ENCODE peak calls at places on chromosomes 6 and 20, in eight cellular contexts. N is activated CD8-positive, alpha-beta T cell treated with anti-CD3 and anti-CD28 coated beads for 36 hours; Z is mucosa of descending colon; R is cardiac muscle cell; A is ovary; H is LNCaP clone FGC; X is kidney epithelial cell; S is glutamatergic neuron. K is an unnamed sample.

GRCh38 chr6:137334094-137334493 is 114.9 kb upstream of the IFNGR1 start:
- DNase-seq in X (no peak), H (no peak), A (no peak), R (no peak), N (no peak), Z (no peak), S (no peak), K (no peak)

GRCh38 chr20:43360016-43360415 is 97.7 kb upstream of the SRSF6 start:
- DNase-seq in Z (no peak), S (no peak), N (no peak), X (no peak), A (no peak), R (no peak), H (no peak), K (no peak)

GRCh38 chr6:28807682-28808280 is 116.0 kb downstream of the TRIM27 start:
- DNase-seq in X (no peak), H (no peak), A (no peak), N (peak; percentile 71), Z (no peak), R (peak; percentile 48), S (no peak), K (no peak)

GRCh38 chr6:144879436-144879835 is 594.3 kb downstream of the UTRN start:
- DNase-seq in H (no peak), N (no peak), R (peak; percentile 8), A (no peak), S (no peak), X (no peak), Z (no peak), K (no peak)

GRCh38 chr20:53071833-53072232 is 99.7 kb downstream of the TSHZ2 start:
- DNase-seq in N (no peak), A (no peak), S (no peak), X (no peak), H (no peak), R (no peak), Z (no peak), K (no peak)

GRCh38 chr6:131059486-131059885 is 3.6 kb downstream of the EPB41L2 start:
- DNase-seq in R (peak; percentile 42), H (no peak), Z (no peak), N (no peak), A (no peak), X (no peak), S (no peak), K (no peak)

GRCh38 chr6:15351631-15352030 is 105.8 kb downstream of the JARID2 start:
- DNase-seq in N (no peak), S (no peak), A (peak; percentile 37), H (peak; percentile 54), Z (no peak), R (peak; percentile 86), X (no peak), K (no peak)

GRCh38 chr20:20803011-20803410 is 90.6 kb upstream of the RALGAPA2 start:
- DNase-seq in N (no peak), S (no peak), H (no peak), R (no peak), X (no peak), A (no peak), Z (no peak), K (no peak)

GRCh38 chr20:39893013-39893685 is 795.9 kb downstream of the MAFB start:
- DNase-seq in S (no peak), A (no peak), N (no peak), X (no peak), H (no peak), R (no peak), Z (no peak), K (no peak)

GRCh38 chr20:50776122-50776795 is 18.6 kb upstream of the BCAS4 start:
- DNase-seq in A (no peak), S (no peak), X (no peak), R (no peak), N (no peak), Z (no peak), H (no peak), K (no peak)

GRCh38 chr6:109397020-109397419 is 14.8 kb upstream of the CD164 start:
- DNase-seq in A (no peak), N (no peak), R (peak; percentile 55), H (no peak), S (no peak), X (no peak), Z (peak; percentile 47), K (no peak)

GRCh38 chr6:119481098-119481497 is 131.5 kb upstream of the MAN1A1 start:
- DNase-seq in H (no peak), X (no peak), R (no peak), Z (no peak), S (no peak), N (no peak), A (no peak), K (no peak)

GRCh38 chr6:80217799-80218198 is 111.3 kb downstream of the BCKDHB start:
- DNase-seq in H (no peak), N (no peak), R (no peak), X (no peak), S (no peak), A (no peak), Z (no peak), K (no peak)

GRCh38 chr6:41712651-41713103 is 22.7 kb downstream of the TFEB start:
- DNase-seq in S (no peak), Z (no peak), X (no peak), A (no peak), R (no peak), H (peak; percentile 28), N (no peak), K (no peak)

GRCh38 chr6:147282566-147282959 is 78.3 kb downstream of the STXBP5 start:
- DNase-seq in A (no peak), Z (no peak), H (no peak), S (no peak), R (no peak), X (no peak), N (no peak), K (no peak)

GRCh38 chr6:390914-391558 is 516 bp upstream of the IRF4 start:
- DNase-seq in Z (no peak), R (no peak), A (no peak), N (peak; percentile 71), X (no peak), H (no peak), S (no peak), K (no peak)
- TF ChIP-seq CTCF in Z (no peak), R (no peak), A (no peak), N (no peak), X (no peak), H (no peak), S (no peak), K (no peak)

GRCh38 chr20:843908-844307 is 10.4 kb downstream of the FAM110A start:
- DNase-seq in X (no peak), Z (peak; percentile 39), H (no peak), A (no peak), S (no peak), R (no peak), N (no peak), K (no peak)

GRCh38 chr20:840503-840857 is 7.0 kb downstream of the FAM110A start:
- DNase-seq in H (no peak), X (no peak), R (no peak), N (no peak), A (no peak), S (no peak), Z (no peak), K (no peak)

GRCh38 chr20:842547-842940 is 9.0 kb downstream of the FAM110A start:
- DNase-seq in X (no peak), R (no peak), S (no peak), N (no peak), Z (no peak), A (no peak), H (no peak), K (no peak)

GRCh38 chr20:840858-841567 is 7.5 kb downstream of the FAM110A start:
- DNase-seq in N (peak; percentile 59), A (no peak), X (no peak), S (no peak), H (no peak), R (no peak), Z (peak; percentile 69), K (no peak)

DNA sequence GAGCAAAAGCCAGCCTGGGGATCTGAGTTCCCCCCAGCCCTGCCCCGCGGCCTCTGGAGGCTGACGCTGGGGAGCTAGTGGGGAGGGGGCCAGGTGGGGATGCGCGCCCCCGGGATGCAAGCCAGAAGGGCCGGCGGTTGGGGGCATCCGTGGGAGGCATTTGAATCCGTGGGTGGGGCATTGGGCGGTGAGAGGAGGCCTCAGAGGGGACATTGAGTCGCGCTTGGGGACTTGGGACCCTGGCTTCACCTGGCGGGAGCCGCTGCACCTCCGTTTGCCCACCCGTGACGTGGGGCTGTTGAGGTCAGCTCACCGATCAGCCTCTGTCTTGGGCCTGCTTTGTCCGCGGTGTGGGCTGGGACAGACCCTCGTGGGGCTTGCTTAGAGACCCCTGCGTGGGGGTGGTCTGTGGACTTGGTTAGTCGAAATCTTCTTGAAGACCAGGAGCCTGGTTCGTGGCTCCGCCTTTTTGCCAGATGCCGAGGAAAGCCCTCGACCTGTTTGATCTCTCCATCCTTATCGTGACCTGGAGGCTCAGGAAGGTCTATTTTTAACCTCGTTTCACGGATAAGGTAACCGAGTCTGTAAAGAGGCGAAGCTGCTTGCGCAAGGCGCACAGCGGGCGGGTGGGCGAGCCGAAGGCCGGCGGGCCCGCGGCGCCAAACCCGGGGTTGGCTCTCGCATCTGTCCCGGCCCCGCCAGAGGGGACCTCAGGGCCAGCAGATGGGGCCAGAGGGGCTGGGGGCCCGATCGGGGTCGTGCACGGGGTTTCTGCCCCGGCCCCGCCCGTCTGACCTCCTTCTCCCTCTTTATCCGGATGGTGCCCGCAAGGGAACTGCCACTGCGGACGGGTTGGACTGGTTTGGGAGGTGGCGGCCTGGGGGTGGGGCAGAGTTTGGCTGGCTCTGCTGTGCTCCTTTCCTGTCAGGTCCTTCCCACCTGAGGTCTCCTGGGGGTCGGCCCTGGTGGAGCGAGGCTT is 8.3 kb downstream of the FAM110A start:
- DNase-seq in X (no peak), Z (peak; percentile 75), N (no peak), R (no peak), A (no peak), H (peak; percentile 52), S (no peak), K (no peak)
- TF ChIP-seq CTCF in X (no peak), Z (no peak), N (no peak), R (no peak), A (no peak), H (no peak), S (no peak), K (no peak)

GRCh38 chr6:159110013-159110412 is 59.2 kb upstream of the FNDC1 start:
- DNase-seq in A (no peak), R (peak; percentile 65), N (peak; percentile 52), H (no peak), Z (peak; percentile 48), S (peak; percentile 47), X (no peak), K (peak; percentile 37)
- TF ChIP-seq CTCF in A (no peak), R (peak; percentile 72), N (peak; percentile 95), H (peak; percentile 25), Z (peak; percentile 27), S (peak; percentile 94), X (peak; percentile 65), K (peak; percentile 75)

DNA sequence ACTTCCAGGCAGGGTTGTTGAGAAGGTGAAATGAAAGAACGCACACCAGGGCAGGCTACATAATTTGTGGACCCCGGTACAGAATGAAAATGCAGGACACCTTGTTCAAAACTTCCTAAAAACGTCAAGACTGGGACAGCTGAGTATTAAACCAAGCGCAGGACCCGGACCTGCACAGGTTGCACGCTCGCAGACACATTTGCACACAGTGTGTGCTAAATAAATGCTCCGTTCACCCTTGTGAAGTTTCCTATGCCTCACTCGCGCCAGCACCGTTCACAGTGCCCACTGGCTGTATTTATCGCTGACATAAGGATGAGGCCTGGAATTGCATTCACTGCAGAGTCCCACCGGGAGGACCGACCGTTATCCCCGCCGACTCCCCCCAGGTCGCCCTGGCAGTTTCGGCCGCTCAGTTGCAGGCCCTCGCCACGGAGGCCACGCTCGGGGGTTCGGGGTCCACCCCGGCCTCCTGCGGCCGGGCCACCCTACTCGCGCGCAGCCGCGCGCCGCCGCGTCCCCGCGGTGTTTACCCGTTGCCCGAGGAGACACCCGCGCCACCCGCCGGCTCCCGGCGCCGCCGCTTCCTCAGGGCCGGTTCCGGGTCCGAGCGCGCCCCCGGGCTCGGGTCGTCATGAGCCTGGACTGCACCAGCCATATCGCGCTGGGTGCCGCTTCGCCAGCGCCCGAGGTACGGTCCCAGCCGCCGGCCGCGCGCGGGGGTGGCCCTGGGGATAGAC is at the start of gene CCDC170:
- DNase-seq in X (no peak), N (peak; percentile 21), Z (peak; percentile 11), H (no peak), S (peak; percentile 52), A (peak; percentile 68), R (peak; percentile 16), K (peak; percentile 75)
- TF ChIP-seq CTCF in X (no peak), N (no peak), Z (no peak), H (no peak), S (no peak), A (no peak), R (no peak), K (peak; percentile 14)

K was measured in type B pancreatic cell.